ENCODE peak calls at places on chromosomes 5 and 9, in six cellular contexts. U, I, V, W, X and D are unnamed samples.

GRCh38 chr9:137969685-137970084 is 92.1 kb downstream of the CACNA1B start:
- DNase-seq in U (no peak), I (no peak), V (no peak), W (no peak), X (no peak), D (no peak)

GRCh38 chr5:138573949-138574670 is 1.1 kb downstream of the HSPA9 start:
- DNase-seq in U (no peak), I (no peak), V (no peak), W (no peak), X (no peak), D (no peak)

GRCh38 chr5:157215826-157216167 is 35.2 kb downstream of the ITK start:
- DNase-seq in U (peak; percentile 45), I (no peak), V (no peak), W (no peak), X (no peak), D (no peak)

GRCh38 chr9:93343663-93344062 is 107.8 kb upstream of the FAM120A start:
- DNase-seq in U (no peak), I (no peak), V (no peak), W (no peak), X (no peak), D (no peak)

GRCh38 chr9:16627967-16628366 is 242.5 kb downstream of the BNC2 start:
- DNase-seq in U (no peak), I (no peak), V (peak; percentile 19), W (peak; percentile 33), X (peak; percentile 65), D (peak; percentile 67)

GRCh38 chr5:56420323-56420722 is 187.2 kb upstream of the ANKRD55 start:
- DNase-seq in U (no peak), I (no peak), V (no peak), W (no peak), X (no peak), D (no peak)

GRCh38 chr9:89277454-89277853 is 33.5 kb upstream of the CKS2 start:
- DNase-seq in U (no peak), I (no peak), V (no peak), W (no peak), X (no peak), D (no peak)

GRCh38 chr5:51860532-51861018 is 477.3 kb downstream of the ISL1 start:
- DNase-seq in U (no peak), I (no peak), V (no peak), W (no peak), X (no peak), D (no peak)

DNA sequence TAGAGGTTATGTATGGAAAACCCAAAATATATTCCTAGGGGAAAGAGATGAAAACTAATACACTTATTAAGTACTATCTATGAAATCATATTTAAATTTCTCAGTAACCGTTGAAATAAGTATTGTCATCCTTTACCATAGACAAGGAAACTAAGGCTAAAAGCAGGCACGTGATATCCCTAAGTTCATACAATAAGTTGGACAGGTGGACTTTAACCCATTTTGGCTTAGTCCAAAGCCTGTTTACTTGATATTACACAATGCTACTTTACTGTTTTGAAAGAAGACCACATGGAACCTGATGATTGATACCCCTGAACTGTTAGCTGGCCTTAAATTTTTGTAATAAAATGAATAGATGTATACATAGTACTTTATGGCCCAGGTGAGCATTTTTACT is 3.5 kb downstream of the NFX1 start:
- DNase-seq in U (no peak), I (no peak), V (no peak), W (no peak), X (no peak), D (no peak)
- H3K4me3 ChIP-seq in U (no peak overlapping the region), I (no peak overlapping the region), V (peak overlapping the region; percentile 9), W (no peak overlapping the region), X (no peak overlapping the region), D (no peak overlapping the region)

GRCh38 chr5:96079075-96079474 is 117.4 kb upstream of the ELL2 start:
- DNase-seq in U (peak; percentile 59), I (no peak), V (no peak), W (no peak), X (no peak), D (no peak)

GRCh38 chr5:96083361-96083881 is 121.8 kb upstream of the ELL2 start:
- DNase-seq in U (peak; percentile 53), I (no peak), V (no peak), W (no peak), X (no peak), D (no peak)

GRCh38 chr5:96079962-96080361 is 118.3 kb upstream of the ELL2 start:
- DNase-seq in U (no peak), I (no peak), V (no peak), W (no peak), X (no peak), D (no peak)

GRCh38 chr5:96081276-96081858 is 119.7 kb upstream of the ELL2 start:
- DNase-seq in U (no peak), I (no peak), V (no peak), W (no peak), X (no peak), D (no peak)

GRCh38 chr5:96080557-96080956 is 118.9 kb upstream of the ELL2 start:
- DNase-seq in U (peak; percentile 76), I (no peak), V (no peak), W (no peak), X (no peak), D (no peak)
- H3K27ac ChIP-seq in U (no peak overlapping the region), I (no peak overlapping the region), V (peak overlapping the region; percentile 57), W (no peak overlapping the region), X (no peak overlapping the region), D (no peak overlapping the region)

DNA sequence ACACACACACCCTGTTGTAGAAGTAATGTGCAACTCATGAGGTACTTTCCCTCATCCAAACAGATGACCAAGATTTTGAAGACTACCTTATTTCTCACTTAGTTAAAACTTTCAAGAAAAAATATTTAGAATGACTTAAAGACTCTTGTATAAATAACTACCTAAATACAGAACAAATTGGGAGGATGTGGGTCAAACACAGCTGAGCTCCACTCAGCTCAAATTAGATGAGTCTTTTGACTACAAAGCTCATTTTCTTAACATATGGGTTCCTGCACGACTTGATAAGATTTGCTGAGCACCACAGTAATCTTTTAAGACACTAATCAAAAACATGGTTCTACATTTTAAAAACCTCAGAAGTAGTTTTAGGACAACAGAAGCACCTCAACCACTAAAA is 8.9 kb downstream of the MTX3 start:
- DNase-seq in U (no peak), I (no peak), V (no peak), W (no peak), X (no peak), D (no peak)
- H3K36me3 ChIP-seq in U (peaks cover 2% of the 10 kb centered on the region), I (peaks cover 64% of the 10 kb centered on the region), V (peaks cover 98% of the 10 kb centered on the region), W (peaks cover 3% of the 10 kb centered on the region), X (peaks cover 57% of the 10 kb centered on the region), D (peaks cover 44% of the 10 kb centered on the region)

DNA sequence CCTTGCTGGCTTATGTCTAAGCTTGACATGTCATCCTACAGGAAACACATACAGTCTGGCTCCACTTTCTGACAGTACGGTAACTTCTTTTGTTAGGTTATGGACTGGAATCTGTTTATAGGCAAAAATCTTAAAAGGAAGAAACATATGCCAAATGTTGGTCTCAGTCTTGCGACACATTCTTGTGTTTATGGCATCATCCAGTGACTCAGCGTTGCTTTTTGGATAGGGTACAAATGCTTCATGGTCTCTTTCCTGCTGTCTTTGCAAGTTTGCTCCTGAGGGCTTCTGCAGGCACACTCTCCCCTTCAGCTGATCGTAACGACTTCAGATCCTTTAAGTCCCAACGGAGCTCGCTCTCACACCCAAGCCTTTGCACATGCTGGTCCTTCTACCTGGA is 23.5 kb upstream of the TNFSF8 start:
- DNase-seq in U (peak; percentile 25), I (no peak), V (no peak), W (peak; percentile 41), X (peak; percentile 74), D (peak; percentile 74)
- H3K4me3 ChIP-seq in U (no peak overlapping the region), I (no peak overlapping the region), V (no peak overlapping the region), W (no peak overlapping the region), X (no peak overlapping the region), D (no peak overlapping the region)

GRCh38 chr5:57779383-57780223 is 297.0 kb upstream of the ACTBL2 start:
- DNase-seq in U (peak; percentile 73), I (no peak), V (no peak), W (peak; percentile 10), X (no peak), D (no peak)
- H3K27ac ChIP-seq in U (no peak overlapping the region), I (no peak overlapping the region), V (no peak overlapping the region), W (peak overlapping the region; percentile 47), X (peak overlapping the region; percentile 11), D (peak overlapping the region; percentile 46)

GRCh38 chr9:121328476-121328875 is 41.6 kb downstream of the STOM start:
- DNase-seq in U (no peak), I (no peak), V (no peak), W (no peak), X (no peak), D (no peak)

GRCh38 chr9:121326130-121326838 is 43.8 kb downstream of the STOM start:
- DNase-seq in U (peak; percentile 87), I (no peak), V (peak; percentile 89), W (peak; percentile 74), X (peak; percentile 99), D (peak; percentile 98)

GRCh38 chr9:121325387-121325786 is 44.7 kb downstream of the STOM start:
- DNase-seq in U (no peak), I (no peak), V (no peak), W (no peak), X (no peak), D (peak; percentile 65)

GRCh38 chr9:121328876-121329681 is 41.0 kb downstream of the STOM start:
- DNase-seq in U (no peak), I (no peak), V (no peak), W (no peak), X (no peak), D (no peak)

DNA sequence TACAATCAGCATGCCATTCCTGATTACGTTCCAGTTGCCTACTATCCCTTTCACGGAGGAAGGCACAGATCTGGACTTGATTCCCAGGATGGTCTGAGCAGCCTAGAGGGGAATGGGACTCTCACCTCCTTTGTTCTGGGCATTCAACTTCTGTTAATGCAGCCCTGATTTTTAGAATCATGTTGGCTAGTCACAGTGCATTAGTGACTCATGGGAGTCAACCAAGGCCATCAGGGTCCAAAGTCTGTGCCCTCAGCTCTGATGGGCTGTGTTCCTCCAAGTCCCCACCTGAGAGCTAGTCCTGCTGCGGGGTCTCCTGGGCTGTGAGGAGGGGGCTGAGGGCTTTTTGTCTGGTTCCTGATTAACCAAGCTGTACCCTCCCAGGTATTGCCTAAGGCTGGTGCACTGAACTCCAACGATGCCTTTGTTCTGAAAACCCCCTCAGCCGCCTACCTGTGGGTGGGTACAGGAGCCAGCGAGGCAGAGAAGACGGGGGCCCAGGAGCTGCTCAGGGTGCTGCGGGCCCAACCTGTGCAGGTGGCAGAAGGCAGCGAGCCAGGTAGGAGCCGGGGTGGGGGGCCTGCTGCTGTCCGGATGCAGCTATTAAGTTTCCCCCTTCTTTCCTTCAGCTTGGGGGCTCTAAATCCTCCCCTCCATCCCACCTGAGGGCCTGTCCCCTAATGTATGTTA is 43.0 kb downstream of the STOM start:
- DNase-seq in U (no peak), I (no peak), V (no peak), W (no peak), X (no peak), D (peak; percentile 56)
- H3K36me3 ChIP-seq in U (no peaks in the 10 kb centered on the region), I (peaks cover 87% of the 10 kb centered on the region), V (peaks cover 87% of the 10 kb centered on the region), W (no peaks in the 10 kb centered on the region), X (peaks cover 89% of the 10 kb centered on the region), D (peaks cover 98% of the 10 kb centered on the region)